ENCODE peak calls at places on chromosome 19, in six cellular contexts. P, Z, Q, N, U and F are unnamed samples.

GRCh38 chr19:31232220-31232619 is 117.0 kb downstream of the TSHZ3 start:
- DNase-seq in P (no peak), U (no peak), Q (no peak), N (no peak), Z (no peak), F (no peak)

GRCh38 chr19:6238643-6239281 is 41.0 kb downstream of the MLLT1 start:
- DNase-seq in Q (no peak), U (peak; percentile 50), Z (no peak), P (no peak), N (peak; percentile 70), F (no peak)

GRCh38 chr19:35996777-35997176 is 1.8 kb downstream of the SDHAF1 start:
- DNase-seq in Z (no peak), P (no peak), Q (no peak), N (no peak), U (no peak), F (no peak)

GRCh38 chr19:49936549-49936948 is 7.2 kb upstream of the NUP62 start:
- DNase-seq in P (no peak), Q (no peak), U (no peak), N (no peak), Z (no peak), F (no peak)

GRCh38 chr19:49749055-49749716 is 13.9 kb downstream of the TSKS start:
- DNase-seq in Q (no peak), N (no peak), P (no peak), Z (no peak), U (no peak), F (no peak)

GRCh38 chr19:4977299-4978174 is 8.6 kb downstream of the KDM4B start:
- DNase-seq in P (no peak), N (peak; percentile 56), Q (no peak), Z (no peak), U (no peak), F (no peak)

GRCh38 chr19:50896591-50897190 is 14.5 kb downstream of the KLK4 start:
- DNase-seq in Q (no peak), Z (no peak), U (no peak), P (peak; percentile 82), N (no peak), F (peak; percentile 97)

GRCh38 chr19:3080281-3080680 is 13.9 kb upstream of the GNA11 start:
- DNase-seq in N (no peak), Z (no peak), P (no peak), Q (no peak), U (peak; percentile 82), F (no peak)

GRCh38 chr19:4705413-4706131 is 18.1 kb downstream of the DPP9 start:
- DNase-seq in N (peak; percentile 64), Q (no peak), U (no peak), Z (no peak), P (no peak), F (no peak)

GRCh38 chr19:38559428-38560401 is 58.0 kb downstream of the MAP4K1 start:
- DNase-seq in Z (peak; percentile 55), P (peak; percentile 84), N (no peak), Q (no peak), U (no peak), F (peak; percentile 96)

GRCh38 chr19:48218964-48219363 is 36.7 kb downstream of the CARD8 start:
- DNase-seq in P (no peak), U (no peak), Q (no peak), N (no peak), Z (no peak), F (no peak)

GRCh38 chr19:3137139-3137538 is 1.3 kb downstream of the GNA15 start:
- DNase-seq in N (no peak), P (no peak), Q (no peak), Z (no peak), U (no peak), F (no peak)

GRCh38 chr19:6233051-6233826 is 46.5 kb downstream of the MLLT1 start:
- DNase-seq in U (peak; percentile 50), P (no peak), Z (no peak), Q (no peak), N (peak; percentile 78), F (no peak)

GRCh38 chr19:12676384-12676792 is 5.3 kb downstream of the DHPS start:
- DNase-seq in P (peak; percentile 61), Z (peak; percentile 88), N (peak; percentile 78), Q (peak; percentile 85), U (peak; percentile 87), F (peak; percentile 89)

GRCh38 chr19:27759896-27760295 is 1453.1 kb downstream of the UQCRFS1 start:
- DNase-seq in N (no peak), P (no peak), U (no peak), Q (peak; percentile 31), Z (no peak), F (no peak)

GRCh38 chr19:45913874-45914830 is at the start of gene NANOS2:
- DNase-seq in U (no peak), Z (no peak), Q (no peak), P (no peak), N (no peak), F (peak; percentile 23)

GRCh38 chr19:52453324-52454094 is at the start of gene ZNF578:
- DNase-seq in N (peak; percentile 84), Z (peak; percentile 74), P (no peak), U (peak; percentile 58), Q (peak; percentile 80), F (no peak)

GRCh38 chr19:33429891-33430673 is 56.6 kb downstream of the CEBPG start:
- DNase-seq in Z (peak; percentile 57), U (no peak), Q (no peak), P (no peak), N (peak; percentile 5), F (no peak)

GRCh38 chr19:49613374-49613773 is 22.4 kb downstream of the PRR12 start:
- DNase-seq in P (no peak), N (no peak), U (no peak), Z (no peak), Q (no peak), F (no peak)

GRCh38 chr19:33673258-33673875 is 51.6 kb downstream of the CHST8 start:
- DNase-seq in Z (peak; percentile 42), P (no peak), U (no peak), Q (no peak), N (no peak), F (no peak)

GRCh38 chr19:14554382-14554812 is 17.5 kb downstream of the NDUFB7 start:
- DNase-seq in P (no peak), Z (no peak), N (no peak), Q (no peak), U (peak; percentile 61), F (no peak)
- H3K4me3 ChIP-seq in P (no peak overlapping the region), Z (no peak overlapping the region), N (no peak overlapping the region), Q (no peak overlapping the region), U (no peak overlapping the region), F (no peak overlapping the region)

DNA sequence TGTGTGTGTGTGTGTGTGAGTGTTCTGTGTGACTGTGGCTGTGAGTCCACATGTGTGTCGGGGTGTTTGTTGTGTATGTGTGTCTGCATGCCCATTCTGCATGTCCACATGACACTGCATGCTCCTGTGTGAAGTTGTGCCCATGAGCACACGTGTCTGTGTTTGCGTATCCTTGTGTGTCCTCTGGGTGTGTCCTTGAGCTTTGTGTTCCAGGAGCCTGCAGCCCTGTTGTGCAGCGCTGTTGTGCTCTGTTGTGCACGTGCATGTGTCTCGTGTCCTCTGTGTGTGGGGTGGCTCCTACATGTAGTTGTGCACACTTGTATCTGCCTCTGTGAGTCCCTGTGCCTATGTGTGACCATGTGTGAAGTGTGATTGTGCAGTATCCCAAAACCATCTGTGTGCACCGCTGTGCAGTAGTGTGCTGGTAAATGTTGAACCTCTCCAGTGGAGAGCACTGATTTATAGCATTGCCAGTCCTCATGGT is 2.2 kb upstream of the ARHGEF18 start:
- DNase-seq in Q (peak; percentile 8), Z (peak; percentile 56), N (no peak), P (peak; percentile 41), U (no peak), F (peak; percentile 55)
- TF ChIP-seq CTCF in Q (no peak), Z (no peak), N (no peak), P (no peak), U (no peak), F (no peak)

GRCh38 chr19:2047076-2047448 is 4.0 kb downstream of the MKNK2 start:
- DNase-seq in P (peak; percentile 20), N (no peak), Q (no peak), Z (no peak), U (no peak), F (peak; percentile 58)

GRCh38 chr19:2048959-2049740 is 1.9 kb downstream of the MKNK2 start:
- DNase-seq in Z (no peak), N (no peak), Q (no peak), U (peak; percentile 55), P (peak; percentile 21), F (peak; percentile 34)

GRCh38 chr19:2049741-2050348 is 1.2 kb downstream of the MKNK2 start:
- DNase-seq in N (peak; percentile 83), U (peak; percentile 89), Q (peak; percentile 92), P (peak; percentile 85), Z (peak; percentile 81), F (peak; percentile 86)

GRCh38 chr19:2047449-2048103 is 3.5 kb downstream of the MKNK2 start:
- DNase-seq in P (peak; percentile 22), Z (no peak), Q (no peak), N (no peak), U (peak; percentile 88), F (peak; percentile 16)

DNA sequence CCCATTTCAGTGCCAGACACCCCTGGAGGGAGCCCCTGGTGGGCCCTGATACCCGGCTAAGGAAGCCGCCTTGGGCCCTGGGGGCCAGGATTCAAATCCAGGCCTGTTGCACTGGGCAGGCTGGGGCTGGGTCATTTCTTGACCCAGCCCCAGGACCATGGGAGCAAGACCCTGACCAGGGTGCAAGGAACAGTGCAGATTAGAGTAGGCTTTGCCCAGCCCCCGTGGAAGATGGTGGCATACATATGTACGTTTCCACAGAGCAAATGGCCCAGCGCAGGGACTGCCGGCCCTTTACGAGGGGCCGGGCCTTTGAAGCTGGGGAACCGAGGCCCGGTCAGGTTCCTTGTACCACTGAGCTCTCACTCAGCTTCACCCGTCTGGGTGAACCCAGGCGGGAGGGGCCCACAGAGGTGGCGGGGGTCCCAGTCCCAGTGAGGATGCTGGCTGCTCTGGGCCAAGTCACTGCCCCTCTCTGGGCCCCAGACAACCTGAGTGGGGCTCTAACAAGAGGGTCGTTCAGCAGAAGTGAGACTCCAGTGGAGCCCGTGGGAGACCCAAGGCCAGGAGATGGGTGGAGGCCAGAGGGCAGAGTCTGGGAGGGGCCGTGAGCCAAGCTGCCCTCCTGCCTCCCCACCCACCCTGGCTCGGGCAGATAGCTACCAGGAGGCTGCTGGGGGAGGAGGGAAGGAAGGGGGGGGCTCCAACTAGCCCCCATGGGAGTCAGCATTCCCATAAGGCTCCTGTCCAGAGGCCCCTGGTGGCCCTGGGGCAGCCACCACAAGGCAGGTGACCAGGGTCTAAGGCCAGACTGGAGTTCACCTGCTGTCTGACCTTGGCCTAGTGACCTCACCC is 2.7 kb downstream of the MKNK2 start:
- DNase-seq in Z (no peak), U (peak; percentile 59), P (no peak), Q (no peak), N (no peak), F (peak; percentile 29)
- H3K4me3 ChIP-seq in Z (peak overlapping the region; percentile 98), U (peak overlapping the region; percentile 100), P (peak overlapping the region; percentile 98), Q (peak overlapping the region; percentile 98), N (peak overlapping the region; percentile 96), F (peak overlapping the region; percentile 93)

DNA sequence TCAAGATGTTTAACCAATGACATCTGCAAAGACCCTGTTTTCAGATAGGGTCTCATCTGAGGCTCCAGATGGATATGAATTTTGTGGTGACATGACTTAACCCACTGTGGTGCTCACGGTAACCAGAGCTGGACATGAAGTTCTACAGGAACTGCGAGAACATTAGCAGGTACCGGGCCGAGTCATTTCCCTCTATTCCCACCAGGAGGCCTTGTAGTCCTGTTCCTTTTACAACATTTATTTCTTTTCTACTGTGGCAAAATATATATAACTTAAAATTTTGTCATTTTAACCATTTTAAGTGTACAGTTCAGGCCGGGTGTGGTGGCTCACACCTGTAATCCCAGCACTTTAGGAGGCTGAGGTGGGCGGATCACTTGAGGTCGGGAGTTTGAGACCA is 7.6 kb upstream of the TSPAN16 start:
- DNase-seq in U (no peak), Q (no peak), P (no peak), N (no peak), Z (no peak), F (peak; percentile 33)
- TF ChIP-seq CTCF in U (peak; percentile 31), Q (peak; percentile 17), P (peak; percentile 37), N (peak; percentile 55), Z (no peak), F (peak; percentile 38)